ENCODE peak calls at places on chromosomes 4 and X, in eight cellular contexts. L is transverse colon; Y is body of pancreas; N is kidney epithelial cell; S is CD8-positive, alpha-beta T cell; P is BE2C; O is mucosa of descending colon; W is PC-9. H is an unnamed sample. For H3K36me3, the result is how much of the 10 kb centered on the place peaks cover.

GRCh38 chr4:65592089-65592488 is 78.2 kb downstream of the EPHA5 start:
- DNase-seq in L (no peak), Y (no peak), N (no peak), S (no peak), P (no peak), O (no peak), W (no peak), H (no peak)

GRCh38 chrX:9767375-9767774 is 1.7 kb upstream of the GPR143 start:
- DNase-seq in L (no peak), Y (no peak), N (no peak), S (no peak), P (no peak), O (no peak), W (no peak), H (no peak)

GRCh38 chrX:2679534-2680485 is 11.3 kb upstream of the CD99 start:
- DNase-seq in L (no peak), Y (no peak), N (no peak), S (no peak), P (no peak), O (no peak), W (no peak), H (no peak)

GRCh38 chrX:132092439-132093065 is 35.3 kb downstream of the FRMD7 start:
- DNase-seq in L (peak), Y (peak), N (no peak), S (peak), P (peak), O (no peak), W (peak), H (peak)

GRCh38 chr4:119016636-119017035 is 119.0 kb upstream of the MYOZ2 start:
- DNase-seq in L (no peak), Y (no peak), N (no peak), S (no peak), P (no peak), O (no peak), W (no peak), H (no peak)

GRCh38 chrX:93120805-93121204 is 552.6 kb downstream of the NAP1L3 start:
- DNase-seq in L (no peak), Y (no peak), N (no peak), S (no peak), P (no peak), O (no peak), W (no peak), H (no peak)

GRCh38 chrX:109384569-109385174 is 97.2 kb downstream of the GUCY2F start:
- DNase-seq in L (no peak), Y (peak), N (no peak), S (no peak), P (peak), O (no peak), W (no peak), H (peak)

GRCh38 chrX:119374736-119375135 is 24.4 kb upstream of the SLC25A43 start:
- DNase-seq in L (no peak), Y (no peak), N (no peak), S (no peak), P (no peak), O (no peak), W (no peak), H (no peak)

GRCh38 chr4:169103966-169104412 is 93.9 kb upstream of the CBR4 start:
- DNase-seq in L (no peak), Y (peak), N (no peak), S (no peak), P (peak), O (no peak), W (peak), H (no peak)
- H3K36me3 ChIP-seq in L (under half), Y (under half), N (under half), S (under half), P (under half), O (under half), W (under half), H (under half)

GRCh38 chr4:88527787-88528186 is 4.2 kb upstream of the PYURF start:
- DNase-seq in L (no peak), Y (no peak), N (no peak), S (no peak), P (no peak), O (no peak), W (no peak), H (peak)

GRCh38 chr4:88522702-88523324 is 763 bp downstream of the PYURF start:
- DNase-seq in L (peak), Y (peak), N (no peak), S (peak), P (peak), O (peak), W (peak), H (no peak)

GRCh38 chr4:88523325-88524129 is at the start of gene PYURF:
- DNase-seq in L (peak), Y (peak), N (peak), S (peak), P (peak), O (peak), W (peak), H (peak)

GRCh38 chr4:88528861-88529260 is 5.3 kb upstream of the PYURF start:
- DNase-seq in L (no peak), Y (no peak), N (no peak), S (no peak), P (no peak), O (no peak), W (no peak), H (no peak)

DNA sequence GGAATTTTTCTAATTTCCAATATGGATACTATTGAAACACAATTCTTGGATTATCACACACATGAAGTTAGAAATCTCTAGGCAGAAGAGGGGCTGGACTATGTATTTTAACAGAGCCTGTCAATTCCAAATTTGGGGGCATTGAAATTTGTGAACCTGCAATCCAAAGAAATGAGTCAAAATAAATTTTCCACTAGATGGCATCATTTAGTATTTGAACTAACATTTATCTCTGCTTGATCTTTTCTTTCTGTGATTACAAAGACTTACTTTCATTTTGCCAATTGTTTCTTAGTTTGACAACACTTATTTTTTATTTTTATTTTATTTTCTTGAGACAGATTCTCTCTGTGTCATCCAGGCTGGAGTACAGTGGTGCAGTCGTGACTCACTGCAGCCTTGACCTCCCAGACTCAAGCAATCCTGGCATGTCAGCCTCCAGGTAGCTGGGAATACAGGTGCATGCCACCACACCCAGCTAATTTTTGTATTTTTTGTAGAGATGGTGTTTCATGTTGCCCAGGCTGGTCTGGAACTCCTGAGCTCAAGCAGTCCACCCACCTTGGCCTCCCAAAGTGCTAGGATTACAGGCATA is 2.7 kb upstream of the PYURF start:
- DNase-seq in L (no peak), Y (no peak), N (no peak), S (no peak), P (no peak), O (no peak), W (peak), H (no peak)
- TF ChIP-seq CTCF in L (peak), Y (no peak), N (peak), S (peak), P (peak), O (no peak), W (peak), H (peak)

DNA sequence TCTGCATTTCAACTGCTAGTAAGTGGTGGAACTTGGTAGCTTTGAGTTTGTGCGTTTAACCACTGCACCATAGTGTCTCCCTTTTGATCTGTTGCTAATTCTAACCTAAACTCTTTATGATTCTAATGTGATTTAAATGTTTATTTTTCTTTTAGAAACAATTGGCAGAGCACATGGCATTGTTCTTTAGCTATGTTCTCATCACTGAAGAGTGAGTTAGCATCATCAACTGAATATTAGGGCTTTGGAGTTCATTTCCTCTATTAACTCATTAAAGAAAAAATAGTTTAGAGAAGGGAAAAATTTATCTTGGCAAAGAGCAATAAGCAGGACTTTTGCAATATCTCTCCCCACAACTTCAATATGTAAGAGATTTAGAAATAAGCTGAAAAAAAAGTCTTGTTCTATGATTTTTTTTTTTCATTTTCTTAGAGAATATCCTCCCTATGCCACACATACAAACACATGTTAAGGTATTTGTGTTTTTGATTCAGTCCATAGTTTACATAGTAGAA is 25.7 kb downstream of the CPEB2 start:
- DNase-seq in L (no peak), Y (no peak), N (no peak), S (no peak), P (no peak), O (no peak), W (no peak), H (no peak)
- H3K36me3 ChIP-seq in L (under half), Y (under half), N (under half), S (under half), P (under half), O (under half), W (under half), H (under half)

GRCh38 chr4:76090241-76090691 is 15.8 kb downstream of the ART3 start:
- DNase-seq in L (no peak), Y (peak), N (peak), S (no peak), P (peak), O (no peak), W (peak), H (peak)
- TF ChIP-seq CTCF in L (no peak), Y (no peak), N (no peak), S (no peak), P (no peak), O (no peak), W (no peak), H (no peak)

GRCh38 chr4:113189546-113189945 is 140.1 kb downstream of the ANK2 start:
- DNase-seq in L (no peak), Y (no peak), N (no peak), S (no peak), P (no peak), O (no peak), W (no peak), H (no peak)

GRCh38 chr4:113181289-113182007 is 132.0 kb downstream of the ANK2 start:
- DNase-seq in L (no peak), Y (no peak), N (no peak), S (no peak), P (no peak), O (no peak), W (no peak), H (no peak)

GRCh38 chr4:113183032-113183573 is 133.7 kb downstream of the ANK2 start:
- DNase-seq in L (no peak), Y (no peak), N (no peak), S (no peak), P (no peak), O (no peak), W (no peak), H (no peak)

DNA sequence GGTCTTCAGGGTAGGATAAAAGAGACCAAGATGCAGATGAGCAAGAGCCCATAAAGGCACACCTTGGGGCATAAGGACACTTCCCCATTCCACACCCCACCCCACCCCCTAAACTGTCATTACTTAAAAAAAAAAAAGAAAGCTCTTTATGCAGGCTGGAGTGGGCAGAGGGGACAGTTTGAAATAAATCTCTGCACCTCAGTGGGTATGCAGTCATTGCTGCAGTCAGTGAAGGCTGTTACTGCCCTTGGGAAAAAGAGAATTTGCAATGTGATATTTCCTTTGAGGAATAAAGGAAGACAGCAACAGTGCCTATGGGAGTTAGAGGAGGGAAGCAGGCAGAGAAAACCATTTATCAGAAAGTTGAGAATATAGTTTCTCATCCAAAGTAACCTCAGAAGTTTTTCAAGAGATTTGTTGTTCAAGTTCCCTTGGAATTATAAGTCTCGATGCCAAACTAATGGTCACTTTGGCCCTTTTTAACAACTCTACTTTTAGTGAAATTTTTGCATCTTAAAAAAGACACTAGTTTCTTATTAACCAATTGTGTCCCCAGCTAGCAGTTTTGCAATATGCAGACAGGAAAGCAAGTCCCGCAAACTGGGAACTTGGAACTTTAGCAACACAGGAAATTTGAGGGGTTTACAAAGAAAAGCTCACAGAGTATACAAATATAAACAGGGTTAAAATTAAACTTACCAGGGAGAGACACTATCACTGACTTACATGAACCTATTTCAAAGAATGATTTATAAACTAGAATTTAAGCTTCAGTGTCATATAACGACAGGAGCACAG is 137.7 kb downstream of the ANK2 start:
- DNase-seq in L (no peak), Y (no peak), N (no peak), S (no peak), P (no peak), O (no peak), W (no peak), H (no peak)
- H3K36me3 ChIP-seq in L (under half), Y (under half), N (under half), S (under half), P (under half), O (under half), W (under half), H (under half)

GRCh38 chrX:115940348-115940747 is 230.2 kb upstream of the AGTR2 start:
- DNase-seq in L (no peak), Y (no peak), N (no peak), S (no peak), P (no peak), O (no peak), W (peak), H (peak)
- TF ChIP-seq CTCF in L (no peak), Y (no peak), N (no peak), S (no peak), P (no peak), O (no peak), W (peak), H (peak)

GRCh38 chr4:508675-509373 is 9.8 kb downstream of the PIGG start:
- DNase-seq in L (no peak), Y (no peak), N (no peak), S (no peak), P (no peak), O (no peak), W (no peak), H (no peak)
- H3K36me3 ChIP-seq in L (under half), Y (under half), N (under half), S (under half), P (under half), O (under half), W (under half), H (under half)

DNA sequence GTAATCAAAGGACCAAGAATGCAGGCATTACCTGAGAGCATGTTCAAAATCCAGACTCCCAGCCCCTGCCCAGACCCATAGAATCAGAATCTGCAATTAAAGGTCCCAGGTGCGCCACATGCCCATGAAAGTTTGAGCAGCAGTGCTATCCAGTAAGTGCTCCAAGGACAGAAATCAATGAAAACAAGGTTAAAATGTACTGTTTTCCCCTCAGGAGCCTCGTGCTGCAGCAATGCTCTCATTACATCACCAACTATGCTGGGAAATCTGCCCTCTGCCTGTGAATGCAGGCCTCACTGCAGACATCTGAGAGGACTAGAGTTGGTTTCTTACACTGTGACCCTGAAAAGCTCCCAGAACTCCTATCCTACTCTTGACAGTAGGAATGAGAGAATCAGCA is 21.1 kb downstream of the ANXA5 start:
- DNase-seq in L (no peak), Y (no peak), N (no peak), S (no peak), P (no peak), O (no peak), W (no peak), H (no peak)
- TF ChIP-seq CTCF in L (no peak), Y (no peak), N (peak), S (no peak), P (peak), O (no peak), W (no peak), H (no peak)

GRCh38 chr4:5389756-5390155 is 318.6 kb downstream of the EVC2 start:
- DNase-seq in L (no peak), Y (no peak), N (no peak), S (no peak), P (no peak), O (no peak), W (no peak), H (no peak)
- H3K36me3 ChIP-seq in L (under half), Y (under half), N (under half), S (under half), P (under half), O (under half), W (under half), H (under half)

DNA sequence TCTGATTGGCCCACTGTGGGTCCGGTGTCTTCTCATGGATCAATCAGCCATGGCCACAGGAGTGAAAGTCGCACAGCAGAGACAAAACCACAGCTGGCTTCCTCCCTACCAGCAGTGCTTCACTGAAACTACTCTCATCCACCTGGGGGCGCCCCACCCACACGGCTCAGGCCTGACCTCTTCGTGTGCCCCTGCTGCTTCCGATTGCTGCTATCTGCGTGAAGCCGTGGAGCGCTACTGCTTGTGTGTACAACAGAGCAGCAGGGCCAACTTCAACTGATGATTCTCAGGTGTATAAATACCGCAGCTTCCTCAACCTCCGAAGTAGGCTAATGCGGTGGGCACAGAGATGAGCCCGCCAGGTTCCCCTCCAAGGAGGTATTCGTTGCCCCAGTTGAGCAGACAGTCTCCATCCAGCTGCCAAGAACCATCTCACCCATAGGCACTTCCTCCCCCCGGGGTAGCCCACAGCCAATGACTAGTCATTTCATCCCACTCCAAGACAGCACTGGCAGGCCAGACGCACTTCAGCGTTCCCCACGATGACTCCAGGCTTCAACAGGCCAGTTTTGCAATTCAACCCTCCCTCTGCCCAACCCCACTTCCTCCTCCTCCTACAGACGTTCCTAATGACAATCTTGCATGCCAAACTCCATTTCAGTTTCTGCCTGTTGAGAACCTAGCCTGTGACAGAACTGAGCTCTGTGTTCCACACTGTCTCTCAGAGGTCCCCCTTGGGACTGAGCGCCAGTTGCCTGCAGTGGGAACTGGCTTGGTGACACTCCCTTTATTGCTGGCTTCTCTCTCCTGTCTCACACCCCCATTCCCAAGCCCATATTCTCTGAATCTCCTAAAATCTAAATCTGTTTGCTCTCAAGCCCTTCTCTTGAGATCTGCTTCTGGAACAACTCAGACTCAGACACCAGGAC is 41.3 kb upstream of the ATP6AP2 start:
- DNase-seq in L (peak), Y (peak), N (peak), S (peak), P (peak), O (peak), W (no peak), H (peak)
- TF ChIP-seq CTCF in L (no peak), Y (no peak), N (peak), S (peak), P (peak), O (no peak), W (no peak), H (peak)

H was measured in GM06990.